ENCODE peak calls at places on chromosomes 12 and 14, in six cellular contexts. N, T, M, X, Y and W are unnamed samples.

GRCh38 chr12:77795699-77796098 is 35.0 kb upstream of the NAV3 start:
- DNase-seq in T (no peak), Y (no peak), X (peak; percentile 22), M (no peak), N (no peak), W (no peak)

GRCh38 chr12:77924703-77925102 is 94.0 kb downstream of the NAV3 start:
- DNase-seq in M (no peak), N (no peak), X (peak; percentile 63), T (no peak), Y (no peak), W (no peak)

GRCh38 chr12:1933342-1933992 is 15.0 kb upstream of the CACNA2D4 start:
- DNase-seq in T (no peak), M (no peak), X (no peak), Y (no peak), N (no peak), W (no peak)

GRCh38 chr14:67577909-67578749 is 21.9 kb downstream of the PIGH start:
- DNase-seq in T (peak; percentile 43), N (no peak), M (no peak), Y (no peak), X (no peak), W (no peak)

GRCh38 chr14:77579065-77579464 is 37.4 kb downstream of the SPTLC2 start:
- DNase-seq in T (no peak), N (peak; percentile 69), M (no peak), Y (no peak), X (no peak), W (no peak)

GRCh38 chr12:15982071-15982470 is 70.9 kb downstream of the DERA start:
- DNase-seq in M (no peak), X (no peak), Y (no peak), N (no peak), T (no peak), W (no peak)

GRCh38 chr12:130972589-130972950 is 18.9 kb downstream of the ADGRD1 start:
- DNase-seq in Y (no peak), N (no peak), M (no peak), X (no peak), T (no peak), W (no peak)

GRCh38 chr14:72040528-72040927 is 108.3 kb downstream of the RGS6 start:
- DNase-seq in Y (no peak), T (no peak), M (no peak), X (no peak), N (no peak), W (no peak)

GRCh38 chr12:110200124-110200417 is 75.9 kb downstream of the IFT81 start:
- DNase-seq in X (no peak), M (no peak), N (no peak), Y (no peak), T (no peak), W (no peak)

GRCh38 chr14:104389326-104390220 is 190.0 kb upstream of the C14orf180 start:
- DNase-seq in T (no peak), Y (no peak), N (no peak), X (no peak), M (no peak), W (no peak)

GRCh38 chr12:52186135-52186840 is 5.5 kb downstream of the KRT80 start:
- DNase-seq in T (no peak), N (no peak), M (no peak), Y (no peak), X (peak; percentile 68), W (no peak)

GRCh38 chr14:68952544-68953535 is 26.3 kb downstream of the ACTN1 start:
- DNase-seq in Y (peak; percentile 53), M (no peak), T (no peak), X (no peak), N (peak; percentile 67), W (no peak)

GRCh38 chr12:11607313-11608081 is 42.0 kb upstream of the ETV6 start:
- DNase-seq in Y (peak; percentile 31), M (no peak), N (peak; percentile 90), T (no peak), X (peak; percentile 22), W (no peak)

GRCh38 chr12:3078086-3078820 is 1.1 kb downstream of the TSPAN9 start:
- DNase-seq in M (no peak), X (no peak), N (no peak), Y (no peak), T (no peak), W (no peak)

GRCh38 chr12:5713599-5714001 is 231.5 kb downstream of the ANO2 start:
- DNase-seq in M (no peak), T (no peak), N (no peak), Y (no peak), X (no peak), W (no peak)

GRCh38 chr14:65847065-65847847 is 434.7 kb downstream of the FUT8 start:
- DNase-seq in X (no peak), Y (no peak), M (no peak), T (no peak), N (no peak), W (peak; percentile 10)

GRCh38 chr14:53872551-53873188 is 84.0 kb downstream of the BMP4 start:
- DNase-seq in M (no peak), X (no peak), Y (no peak), N (no peak), T (no peak), W (no peak)

GRCh38 chr12:106774808-106775524 is 484 bp downstream of the RIC8B start:
- DNase-seq in Y (no peak), X (no peak), N (no peak), M (no peak), T (no peak), W (no peak)

GRCh38 chr12:47277071-47277408 is 197.3 kb upstream of the AMIGO2 start:
- DNase-seq in T (no peak), M (no peak), X (no peak), N (no peak), Y (no peak), W (no peak)

GRCh38 chr14:21090194-21090939 is 8.1 kb downstream of the ZNF219 start:
- DNase-seq in M (no peak), N (no peak), T (peak; percentile 64), X (no peak), Y (no peak), W (no peak)

GRCh38 chr12:1367331-1367730 is 227.1 kb downstream of the FBXL14 start:
- DNase-seq in Y (no peak), T (no peak), M (no peak), X (no peak), N (no peak), W (no peak)

GRCh38 chr12:62919827-62920226 is 15.1 kb downstream of the PPM1H start:
- DNase-seq in T (no peak), N (peak; percentile 51), Y (no peak), M (no peak), X (peak; percentile 13), W (no peak)

GRCh38 chr14:85534435-85534834 is 4.5 kb downstream of the FLRT2 start:
- DNase-seq in N (no peak), T (no peak), X (no peak), Y (peak; percentile 46), M (peak; percentile 5), W (no peak)

GRCh38 chr12:96294831-96295230 is 100.7 kb downstream of the ELK3 start:
- DNase-seq in Y (no peak), T (no peak), M (no peak), N (peak; percentile 9), X (no peak), W (no peak)

GRCh38 chr14:24875203-24875840 is 174.6 kb downstream of the STXBP6 start:
- DNase-seq in T (no peak), Y (no peak), X (no peak), N (no peak), M (no peak), W (no peak)

GRCh38 chr12:68794653-68795253 is 13.2 kb upstream of the MDM2 start:
- DNase-seq in Y (no peak), T (no peak), M (no peak), N (no peak), X (peak; percentile 73), W (no peak)

GRCh38 chr12:121391619-121392324 is 8.1 kb upstream of the RNF34 start:
- DNase-seq in T (peak; percentile 53), N (peak; percentile 75), Y (no peak), X (no peak), M (no peak), W (no peak)

GRCh38 chr14:73491256-73491976 is 683 bp downstream of the RIOX1 start:
- DNase-seq in X (peak; percentile 48), N (no peak), M (no peak), Y (peak; percentile 75), T (peak; percentile 78), W (peak; percentile 67)

GRCh38 chr12:109563291-109564284 is 9.7 kb downstream of the MMAB start:
- DNase-seq in N (no peak), X (peak; percentile 22), M (no peak), T (no peak), Y (no peak), W (no peak)

GRCh38 chr12:95074766-95075165 is 1.3 kb upstream of the NR2C1 start:
- DNase-seq in N (no peak), X (no peak), Y (no peak), T (no peak), M (no peak), W (no peak)

GRCh38 chr12:95073698-95074520 is 491 bp upstream of the NR2C1 start:
- DNase-seq in N (no peak), M (no peak), X (no peak), T (peak; percentile 45), Y (no peak), W (no peak)

GRCh38 chr12:95077341-95077740 is 3.9 kb upstream of the NR2C1 start:
- DNase-seq in N (no peak), M (no peak), T (no peak), X (no peak), Y (no peak), W (no peak)

GRCh38 chr12:95070378-95070777 is 3.0 kb downstream of the NR2C1 start:
- DNase-seq in X (no peak), T (no peak), Y (no peak), M (no peak), N (no peak), W (no peak)

GRCh38 chr12:95072900-95073697 is at the start of gene NR2C1:
- DNase-seq in M (peak; percentile 87), X (peak; percentile 88), Y (peak; percentile 96), N (peak; percentile 34), T (peak; percentile 95), W (peak; percentile 87)
- TF ChIP-seq CTCF in M (no peak), X (no peak), Y (no peak), N (no peak), T (no peak), W (no peak)

DNA sequence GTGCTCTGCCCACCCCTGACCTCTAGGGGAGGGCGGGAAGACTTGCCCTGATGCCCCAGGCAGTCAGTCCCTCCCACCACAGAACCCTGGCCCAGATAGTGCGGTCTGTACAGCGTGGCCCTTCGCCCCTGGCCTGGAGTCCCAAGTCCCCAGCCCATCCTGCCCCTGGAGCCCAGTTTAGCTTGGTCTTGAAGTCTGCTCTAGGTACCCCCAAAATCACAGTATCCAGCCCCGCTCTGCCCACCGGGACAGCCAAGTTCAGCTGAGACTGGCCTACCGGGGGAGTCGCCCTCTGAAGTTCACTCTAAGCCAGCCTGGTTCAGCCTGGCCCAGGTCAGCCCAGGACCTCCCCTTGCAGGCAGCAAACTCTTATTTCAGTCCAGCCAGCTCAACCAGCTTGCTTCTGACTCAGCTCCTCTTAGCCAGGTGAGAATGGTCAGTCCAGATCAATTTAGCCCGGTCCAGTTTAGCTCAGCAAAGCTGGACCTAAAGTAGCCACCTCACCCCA is 75.9 kb downstream of the TMEM121 start:
- DNase-seq in Y (no peak), N (no peak), X (no peak), M (no peak), T (no peak), W (no peak)
- TF ChIP-seq CTCF in Y (no peak), N (no peak), X (no peak), M (no peak), T (no peak), W (no peak)

GRCh38 chr12:116882742-116883141 is 1.5 kb upstream of the HRK start:
- DNase-seq in X (peak; percentile 22), M (no peak), Y (no peak), T (no peak), N (no peak), W (no peak)
- TF ChIP-seq CTCF in X (peak; percentile 51), M (peak; percentile 44), Y (peak; percentile 30), T (peak; percentile 19), N (peak; percentile 48), W (no peak)

GRCh38 chr14:60165547-60165876 is 314 bp upstream of the DHRS7 start:
- DNase-seq in N (no peak), X (no peak), T (no peak), M (no peak), Y (no peak), W (no peak)
- TF ChIP-seq CTCF in N (peak; percentile 56), X (peak; percentile 49), T (no peak), M (no peak), Y (no peak), W (no peak)